ENCODE peak calls at places on chromosome 9, in four cellular contexts. J, L, G and T are unnamed samples.

GRCh38 chr9:4079346-4079745 is 220.5 kb downstream of the GLIS3 start:
- DNase-seq in J (no peak), L (no peak), G (no peak), T (no peak)

GRCh38 chr9:103867886-103868285 is 226.2 kb upstream of the SMC2 start:
- DNase-seq in J (no peak), L (no peak), G (no peak), T (no peak)

GRCh38 chr9:134099123-134099761 is 31.4 kb upstream of the BRD3 start:
- DNase-seq in J (peak), L (peak), G (peak), T (no peak)

GRCh38 chr9:88988796-88989641 is 2.2 kb upstream of the S1PR3 start:
- DNase-seq in J (peak), L (peak), G (no peak), T (no peak)

GRCh38 chr9:126440938-126441337 is 114.3 kb downstream of the MVB12B start:
- DNase-seq in J (peak), L (peak), G (no peak), T (no peak)

GRCh38 chr9:121783523-121784507 is 132.4 kb downstream of the DAB2IP start:
- DNase-seq in J (no peak), L (no peak), G (no peak), T (no peak)

GRCh38 chr9:111985315-111985714 is 88.7 kb downstream of the UGCG start:
- DNase-seq in J (no peak), L (no peak), G (no peak), T (no peak)

GRCh38 chr9:22111176-22111870 is 102.2 kb upstream of the CDKN2B start:
- DNase-seq in J (no peak), L (no peak), G (no peak), T (no peak)

GRCh38 chr9:129074106-129074505 is 6.8 kb upstream of the DOLPP1 start:
- DNase-seq in J (no peak), L (no peak), G (no peak), T (no peak)

GRCh38 chr9:124818431-124819281 is 34.6 kb upstream of the WDR38 start:
- DNase-seq in J (no peak), L (peak), G (no peak), T (no peak)

GRCh38 chr9:99345936-99346335 is 123.9 kb downstream of the SEC61B start:
- DNase-seq in J (peak), L (peak), G (no peak), T (peak)

GRCh38 chr9:78097541-78097940 is 65.9 kb upstream of the GNAQ start:
- DNase-seq in J (no peak), L (no peak), G (no peak), T (no peak)

GRCh38 chr9:121281614-121282291 is 13.8 kb downstream of the GSN start:
- DNase-seq in J (peak), L (peak), G (no peak), T (no peak)

GRCh38 chr9:137068539-137069507 is 1.5 kb downstream of the SAPCD2 start:
- DNase-seq in J (no peak), L (no peak), G (no peak), T (no peak)
- H3K4me3 ChIP-seq in J (no peak), L (peak), G (no peak), T (no peak)

GRCh38 chr9:105007143-105007542 is 79.2 kb upstream of the ABCA1 start:
- DNase-seq in J (peak), L (peak), G (no peak), T (peak)

GRCh38 chr9:105006514-105006913 is 78.6 kb upstream of the ABCA1 start:
- DNase-seq in J (no peak), L (no peak), G (no peak), T (no peak)

DNA sequence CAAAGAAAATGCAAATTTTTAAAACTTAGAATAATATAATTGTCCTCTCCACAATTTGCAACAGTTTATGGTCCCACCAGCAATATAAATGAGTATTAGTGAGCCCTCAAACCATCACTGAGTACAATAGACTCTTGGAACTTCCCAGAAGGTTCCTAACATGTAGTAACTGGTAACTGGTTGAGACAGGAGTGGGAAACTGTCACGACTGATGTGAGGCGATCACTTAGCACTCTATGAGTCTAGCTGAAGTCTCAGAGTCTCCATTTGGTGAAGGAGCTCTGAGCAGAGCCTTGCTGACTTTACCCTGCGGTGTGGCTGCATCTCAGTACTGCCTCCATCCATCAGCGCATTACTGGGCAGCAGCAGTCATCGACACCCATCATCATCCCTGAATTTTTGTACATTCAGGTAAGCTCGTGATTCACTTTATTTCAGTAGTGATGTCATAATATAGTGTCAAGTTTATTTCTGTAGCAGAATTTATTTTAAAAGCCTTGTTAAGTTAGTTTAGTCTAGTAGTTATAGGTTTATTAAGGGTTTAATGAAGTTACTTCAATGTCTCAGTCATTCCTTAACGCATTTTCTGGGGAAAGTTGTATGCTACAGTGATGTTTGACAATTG is 76.6 kb upstream of the ABCA1 start:
- DNase-seq in J (no peak), L (no peak), G (no peak), T (no peak)
- H3K4me3 ChIP-seq in J (no peak), L (no peak), G (no peak), T (no peak)

GRCh38 chr9:37870081-37870798 is 33.7 kb downstream of the SLC25A51 start:
- DNase-seq in J (no peak), L (no peak), G (no peak), T (no peak)
- H3K4me3 ChIP-seq in J (no peak), L (no peak), G (no peak), T (no peak)

GRCh38 chr9:131277673-131278420 is 1.5 kb upstream of the FAM78A start:
- DNase-seq in J (peak), L (peak), G (peak), T (peak)

GRCh38 chr9:131276891-131277672 is 772 bp upstream of the FAM78A start:
- DNase-seq in J (no peak), L (no peak), G (no peak), T (no peak)

GRCh38 chr9:131279927-131280530 is 3.7 kb upstream of the FAM78A start:
- DNase-seq in J (no peak), L (peak), G (no peak), T (no peak)

GRCh38 chr9:131279196-131279926 is 3.1 kb upstream of the FAM78A start:
- DNase-seq in J (no peak), L (no peak), G (no peak), T (no peak)

DNA sequence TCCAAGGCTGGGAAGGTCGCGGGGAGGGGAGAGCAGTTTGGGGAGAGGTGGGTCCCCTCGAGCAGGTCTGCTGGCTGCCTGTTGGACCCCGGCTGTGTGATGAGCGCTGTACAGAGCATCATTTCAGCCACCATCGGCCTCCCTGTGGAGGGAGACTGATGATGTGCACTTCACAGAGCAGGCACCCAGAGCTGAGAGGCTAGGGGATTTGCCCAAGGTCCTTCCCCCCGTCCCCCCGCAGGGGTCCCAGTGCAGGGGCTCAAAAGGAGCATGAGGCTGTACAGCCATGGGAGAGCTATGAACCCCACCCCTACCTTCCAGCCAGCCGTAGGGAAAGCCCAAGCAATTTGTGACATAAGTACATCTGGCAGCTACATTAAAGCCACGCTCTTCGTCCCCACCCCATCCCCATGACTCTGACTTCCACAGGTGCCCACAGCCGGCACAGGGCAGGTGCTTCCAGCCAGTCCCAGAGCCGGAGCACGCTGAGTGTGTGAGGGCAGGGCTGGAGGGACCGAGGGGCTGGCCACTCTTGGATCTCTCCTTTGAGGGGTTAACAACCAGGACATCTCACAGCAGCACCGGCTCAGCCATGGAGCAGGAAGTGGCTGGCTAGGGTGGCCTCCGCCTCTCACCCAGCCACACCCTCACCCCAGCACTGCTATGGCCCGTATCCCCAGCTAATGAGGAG is 2.3 kb upstream of the FAM78A start:
- DNase-seq in J (no peak), L (no peak), G (no peak), T (no peak)
- H3K4me3 ChIP-seq in J (no peak), L (no peak), G (peak), T (no peak)

DNA sequence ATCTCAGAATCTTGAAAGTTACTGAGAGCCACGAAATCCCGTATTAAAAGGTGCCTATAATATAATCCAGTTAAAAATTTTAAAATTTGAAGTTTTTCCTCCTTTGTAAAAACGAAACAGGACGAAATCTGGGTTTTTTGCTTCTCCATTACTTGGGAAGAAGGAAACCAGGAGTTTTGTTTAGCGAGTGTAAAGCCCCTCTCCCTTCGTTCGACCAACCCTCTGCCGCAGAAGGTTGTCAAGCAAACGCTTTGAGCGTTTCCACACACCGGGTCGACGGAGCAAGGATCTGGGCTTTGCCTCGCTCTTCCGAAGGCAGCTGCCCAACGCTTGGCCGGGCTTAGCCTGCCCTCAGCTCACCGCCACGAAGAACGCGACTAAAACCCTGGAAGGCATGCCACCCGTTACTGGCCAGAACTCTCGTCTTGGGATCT is 1.6 kb upstream of the FOXE1 start:
- DNase-seq in J (no peak), L (no peak), G (no peak), T (no peak)
- H3K4me3 ChIP-seq in J (no peak), L (no peak), G (no peak), T (no peak)